ENCODE peak calls at places on chromosome 15, in five cellular contexts. One of them, this sample, is unnamed.

GRCh38 chr15:85689729-85690128 is 105.0 kb downstream of the KLHL25 start:
- DNase-seq in HCT116: no peak
- DNase-seq in astrocyte: peak; percentile 64
- DNase-seq in colonic mucosa: no peak
- DNase-seq in GM23248: peak; percentile 85
- DNase-seq in this sample: peak; percentile 72

GRCh38 chr15:66080791-66081475 is 172.6 kb downstream of the MEGF11 start:
- DNase-seq in astrocyte: peak; percentile 65
- DNase-seq in GM23248: peak; percentile 86
- DNase-seq in colonic mucosa: peak; percentile 50
- DNase-seq in HCT116: no peak
- DNase-seq in this sample: peak; percentile 86

GRCh38 chr15:67839358-67839928 is 402 bp downstream of the RNU6-1 start:
- DNase-seq in GM23248: peak; percentile 69
- DNase-seq in colonic mucosa: peak; percentile 47
- DNase-seq in astrocyte: peak; percentile 28
- DNase-seq in HCT116: peak; percentile 34
- DNase-seq in this sample: peak; percentile 68

GRCh38 chr15:48858401-48858800 is 19.5 kb upstream of the EID1 start:
- DNase-seq in colonic mucosa: no peak
- DNase-seq in HCT116: no peak
- DNase-seq in GM23248: peak; percentile 70
- DNase-seq in astrocyte: peak; percentile 65
- DNase-seq in this sample: no peak

GRCh38 chr15:33737687-33738606 is 230.3 kb upstream of the CHRM5 start:
- DNase-seq in HCT116: peak; percentile 16
- DNase-seq in colonic mucosa: peak; percentile 52
- DNase-seq in astrocyte: no peak
- DNase-seq in GM23248: peak; percentile 49
- DNase-seq in this sample: peak; percentile 87

GRCh38 chr15:96046620-96047240 is 283.8 kb upstream of the NR2F2 start:
- DNase-seq in astrocyte: peak; percentile 60
- DNase-seq in colonic mucosa: no peak
- DNase-seq in HCT116: no peak
- DNase-seq in GM23248: peak; percentile 77
- DNase-seq in this sample: peak; percentile 59

GRCh38 chr15:20344601-20345400 is 196.8 kb downstream of the GOLGA6L6 start:
- DNase-seq in HCT116: no peak
- DNase-seq in GM23248: no peak
- DNase-seq in colonic mucosa: no peak
- DNase-seq in astrocyte: no peak
- DNase-seq in this sample: no peak

GRCh38 chr15:51075364-51075763 is 19.3 kb downstream of the TNFAIP8L3 start:
- DNase-seq in GM23248: peak; percentile 59
- DNase-seq in astrocyte: no peak
- DNase-seq in HCT116: no peak
- DNase-seq in colonic mucosa: no peak
- DNase-seq in this sample: no peak

GRCh38 chr15:61480295-61480694 is 251.2 kb upstream of the RORA start:
- DNase-seq in GM23248: no peak
- DNase-seq in colonic mucosa: no peak
- DNase-seq in HCT116: no peak
- DNase-seq in astrocyte: no peak
- DNase-seq in this sample: no peak

GRCh38 chr15:85421116-85421925 is 40.9 kb downstream of the AKAP13 start:
- DNase-seq in astrocyte: peak; percentile 75
- DNase-seq in colonic mucosa: no peak
- DNase-seq in HCT116: no peak
- DNase-seq in GM23248: peak; percentile 35
- DNase-seq in this sample: no peak

GRCh38 chr15:101504373-101504772 is 14.9 kb upstream of the PCSK6 start:
- DNase-seq in HCT116: no peak
- DNase-seq in GM23248: no peak
- DNase-seq in colonic mucosa: no peak
- DNase-seq in astrocyte: no peak
- DNase-seq in this sample: no peak

GRCh38 chr15:84601555-84601838 is 688 bp downstream of the ZSCAN2 start:
- DNase-seq in GM23248: peak; percentile 15
- DNase-seq in colonic mucosa: no peak
- DNase-seq in HCT116: no peak
- DNase-seq in astrocyte: no peak
- DNase-seq in this sample: no peak

GRCh38 chr15:62112616-62113593 is 46.1 kb downstream of the C2CD4A start:
- DNase-seq in astrocyte: peak; percentile 81
- DNase-seq in HCT116: no peak
- DNase-seq in colonic mucosa: no peak
- DNase-seq in GM23248: peak; percentile 94
- DNase-seq in this sample: no peak

GRCh38 chr15:90883971-90884718 is at the start of gene FES:
- DNase-seq in astrocyte: no peak
- DNase-seq in HCT116: no peak
- DNase-seq in colonic mucosa: peak; percentile 57
- DNase-seq in GM23248: peak; percentile 53
- DNase-seq in this sample: peak; percentile 89

GRCh38 chr15:70154440-70155347 is 57.0 kb upstream of the TLE3 start:
- DNase-seq in astrocyte: peak; percentile 62
- DNase-seq in colonic mucosa: no peak
- DNase-seq in HCT116: no peak
- DNase-seq in GM23248: no peak
- DNase-seq in this sample: peak; percentile 75

GRCh38 chr15:65374831-65375401 is 2.9 kb downstream of the IGDCC3 start:
- DNase-seq in HCT116: no peak
- DNase-seq in astrocyte: no peak
- DNase-seq in colonic mucosa: no peak
- DNase-seq in GM23248: no peak
- DNase-seq in this sample: peak; percentile 55

GRCh38 chr15:58517682-58518525 is 86.1 kb downstream of the LIPC start:
- DNase-seq in astrocyte: no peak
- DNase-seq in colonic mucosa: no peak
- DNase-seq in GM23248: no peak
- DNase-seq in HCT116: no peak
- DNase-seq in this sample: no peak

GRCh38 chr15:34582461-34583357 is 742 bp downstream of the GOLGA8B start:
- DNase-seq in colonic mucosa: peak; percentile 59
- DNase-seq in HCT116: peak; percentile 2
- DNase-seq in GM23248: peak; percentile 54
- DNase-seq in astrocyte: peak; percentile 3
- DNase-seq in this sample: peak; percentile 74

GRCh38 chr15:72086010-72086697 is 31.8 kb downstream of the MYO9A start:
- DNase-seq in GM23248: no peak
- DNase-seq in astrocyte: no peak
- DNase-seq in HCT116: no peak
- DNase-seq in colonic mucosa: peak; percentile 68
- DNase-seq in this sample: no peak

GRCh38 chr15:44788748-44789147 is 52.4 kb downstream of the TRIM69 start:
- DNase-seq in astrocyte: peak; percentile 10
- DNase-seq in HCT116: no peak
- DNase-seq in colonic mucosa: no peak
- DNase-seq in GM23248: peak; percentile 8
- DNase-seq in this sample: no peak

GRCh38 chr15:56617628-56618027 is 115.7 kb downstream of the ZNF280D start:
- DNase-seq in HCT116: no peak
- DNase-seq in colonic mucosa: no peak
- DNase-seq in GM23248: no peak
- DNase-seq in astrocyte: no peak
- DNase-seq in this sample: no peak

GRCh38 chr15:78341057-78341763 is 1.1 kb downstream of the CRABP1 start:
- DNase-seq in HCT116: no peak
- DNase-seq in astrocyte: no peak
- DNase-seq in colonic mucosa: no peak
- DNase-seq in GM23248: no peak
- DNase-seq in this sample: peak; percentile 89

GRCh38 chr15:81000626-81001179 is at the start of gene TLNRD1:
- DNase-seq in colonic mucosa: peak; percentile 93
- DNase-seq in HCT116: peak; percentile 80
- DNase-seq in GM23248: peak; percentile 95
- DNase-seq in astrocyte: peak; percentile 86
- DNase-seq in this sample: peak; percentile 94

GRCh38 chr15:26838742-26839460 is 28.0 kb upstream of the GABRA5 start:
- DNase-seq in astrocyte: no peak
- DNase-seq in HCT116: no peak
- DNase-seq in GM23248: peak; percentile 4
- DNase-seq in colonic mucosa: no peak
- DNase-seq in this sample: peak; percentile 91

GRCh38 chr15:82992436-82992835 is 6.4 kb downstream of the RAMAC start:
- DNase-seq in GM23248: no peak
- DNase-seq in HCT116: no peak
- DNase-seq in colonic mucosa: no peak
- DNase-seq in astrocyte: no peak
- DNase-seq in this sample: no peak

GRCh38 chr15:99546436-99547100 is 19.2 kb upstream of the MEF2A start:
- DNase-seq in GM23248: no peak
- DNase-seq in colonic mucosa: no peak
- DNase-seq in astrocyte: no peak
- DNase-seq in HCT116: no peak
- DNase-seq in this sample: no peak

GRCh38 chr15:44550256-44550655 is 13.3 kb downstream of the EIF3J start:
- DNase-seq in colonic mucosa: no peak
- DNase-seq in GM23248: peak; percentile 66
- DNase-seq in astrocyte: peak; percentile 42
- DNase-seq in HCT116: no peak
- DNase-seq in this sample: no peak

GRCh38 chr15:70892912-70893560 is 410 bp downstream of the LRRC49 start:
- DNase-seq in GM23248: peak; percentile 86
- DNase-seq in HCT116: no peak
- DNase-seq in colonic mucosa: no peak
- DNase-seq in astrocyte: peak; percentile 41
- DNase-seq in this sample: no peak

GRCh38 chr15:40456299-40456712 is 14.5 kb upstream of the CHST14 start:
- DNase-seq in colonic mucosa: no peak
- DNase-seq in GM23248: no peak
- DNase-seq in astrocyte: no peak
- DNase-seq in HCT116: no peak
- DNase-seq in this sample: no peak
- H3K9ac ChIP-seq in colonic mucosa: no peak overlapping the region
- H3K9ac ChIP-seq in GM23248: no peak overlapping the region
- H3K9ac ChIP-seq in astrocyte: no peak overlapping the region
- H3K9ac ChIP-seq in HCT116: no peak overlapping the region
- H3K9ac ChIP-seq in this sample: no peak overlapping the region

GRCh38 chr15:60480888-60481287 is 1.9 kb upstream of the ICE2 start:
- DNase-seq in GM23248: no peak
- DNase-seq in astrocyte: no peak
- DNase-seq in HCT116: no peak
- DNase-seq in colonic mucosa: peak; percentile 48
- DNase-seq in this sample: no peak

GRCh38 chr15:60480149-60480548 is 1.2 kb upstream of the ICE2 start:
- DNase-seq in GM23248: no peak
- DNase-seq in astrocyte: no peak
- DNase-seq in colonic mucosa: no peak
- DNase-seq in HCT116: no peak
- DNase-seq in this sample: no peak

GRCh38 chr15:60478633-60479360 is at the start of gene ICE2:
- DNase-seq in HCT116: peak; percentile 81
- DNase-seq in GM23248: peak; percentile 98
- DNase-seq in colonic mucosa: peak; percentile 98
- DNase-seq in astrocyte: peak; percentile 92
- DNase-seq in this sample: peak; percentile 96

GRCh38 chr15:60479361-60479684 is 381 bp upstream of the ICE2 start:
- DNase-seq in astrocyte: no peak
- DNase-seq in HCT116: no peak
- DNase-seq in colonic mucosa: no peak
- DNase-seq in GM23248: no peak
- DNase-seq in this sample: no peak

GRCh38 chr15:60479711-60480110 is 769 bp upstream of the ICE2 start:
- DNase-seq in colonic mucosa: peak; percentile 25
- DNase-seq in HCT116: no peak
- DNase-seq in GM23248: peak; percentile 7
- DNase-seq in astrocyte: no peak
- DNase-seq in this sample: no peak
- H3K9ac ChIP-seq in colonic mucosa: peak overlapping the region; percentile 99
- H3K9ac ChIP-seq in HCT116: peak overlapping the region; percentile 97
- H3K9ac ChIP-seq in GM23248: peak overlapping the region; percentile 97
- H3K9ac ChIP-seq in astrocyte: no peak overlapping the region
- H3K9ac ChIP-seq in this sample: peak overlapping the region; percentile 92

GRCh38 chr15:28128036-28128435 is 28.9 kb upstream of the OCA2 start:
- DNase-seq in astrocyte: no peak
- DNase-seq in HCT116: no peak
- DNase-seq in GM23248: no peak
- DNase-seq in colonic mucosa: no peak
- DNase-seq in this sample: peak; percentile 38
- H3K9ac ChIP-seq in astrocyte: no peak overlapping the region
- H3K9ac ChIP-seq in HCT116: no peak overlapping the region
- H3K9ac ChIP-seq in GM23248: no peak overlapping the region
- H3K9ac ChIP-seq in colonic mucosa: no peak overlapping the region
- H3K9ac ChIP-seq in this sample: no peak overlapping the region

GRCh38 chr15:89827821-89828220 is 13.2 kb upstream of the ANPEP start:
- DNase-seq in HCT116: no peak
- DNase-seq in colonic mucosa: peak; percentile 49
- DNase-seq in GM23248: no peak
- DNase-seq in astrocyte: no peak
- DNase-seq in this sample: no peak
- H3K9ac ChIP-seq in HCT116: no peak overlapping the region
- H3K9ac ChIP-seq in colonic mucosa: peak overlapping the region; percentile 1
- H3K9ac ChIP-seq in GM23248: peak overlapping the region; percentile 76
- H3K9ac ChIP-seq in astrocyte: peak overlapping the region; percentile 16
- H3K9ac ChIP-seq in this sample: no peak overlapping the region

GRCh38 chr15:41934843-41935242 is 37.5 kb downstream of the EHD4 start:
- DNase-seq in colonic mucosa: no peak
- DNase-seq in GM23248: no peak
- DNase-seq in HCT116: no peak
- DNase-seq in astrocyte: no peak
- DNase-seq in this sample: peak; percentile 80
- H3K9ac ChIP-seq in colonic mucosa: no peak overlapping the region
- H3K9ac ChIP-seq in GM23248: no peak overlapping the region
- H3K9ac ChIP-seq in HCT116: peak overlapping the region; percentile 51
- H3K9ac ChIP-seq in astrocyte: peak overlapping the region; percentile 44
- H3K9ac ChIP-seq in this sample: no peak overlapping the region

DNA sequence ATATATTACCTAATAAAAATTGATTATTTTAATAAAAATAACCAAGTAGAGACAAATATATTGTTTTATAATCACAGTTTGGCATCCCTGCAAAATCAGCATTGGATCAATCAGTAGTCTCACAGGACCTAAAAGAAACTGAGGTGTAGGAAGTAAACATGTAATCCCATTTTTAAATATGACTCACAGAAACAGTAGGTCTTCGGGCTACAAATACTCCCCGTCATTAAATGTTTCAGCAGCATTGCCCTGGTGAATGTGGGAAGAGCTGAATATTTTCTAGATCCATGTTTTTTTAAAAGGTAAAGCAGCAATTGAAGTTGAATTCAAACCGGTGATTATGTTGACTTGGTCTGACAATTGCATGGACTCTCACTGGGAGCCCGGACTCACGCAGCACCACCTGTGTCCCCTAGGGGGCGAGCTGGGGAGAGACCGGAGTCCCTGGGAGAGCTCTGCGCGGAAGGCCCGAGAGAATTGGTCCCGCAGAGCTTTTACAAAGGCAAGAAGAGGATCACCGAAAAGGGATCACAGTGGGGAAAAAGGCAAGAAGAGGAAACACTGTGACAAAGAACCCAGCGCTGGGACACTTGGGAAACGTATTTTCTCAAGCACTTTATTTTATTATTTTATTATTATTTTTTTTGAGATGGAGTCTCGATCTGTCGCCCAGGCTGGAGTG is 17.2 kb upstream of the USP3 start:
- DNase-seq in GM23248: peak; percentile 84
- DNase-seq in colonic mucosa: peak; percentile 98
- DNase-seq in HCT116: peak; percentile 67
- DNase-seq in astrocyte: peak; percentile 27
- DNase-seq in this sample: peak; percentile 97
- H3K9ac ChIP-seq in GM23248: no peak overlapping the region
- H3K9ac ChIP-seq in colonic mucosa: no peak overlapping the region
- H3K9ac ChIP-seq in HCT116: no peak overlapping the region
- H3K9ac ChIP-seq in astrocyte: no peak overlapping the region
- H3K9ac ChIP-seq in this sample: no peak overlapping the region

GRCh38 chr15:74748322-74748946 is at the start of gene CYP1A2:
- DNase-seq in astrocyte: no peak
- DNase-seq in colonic mucosa: no peak
- DNase-seq in GM23248: no peak
- DNase-seq in HCT116: no peak
- DNase-seq in this sample: no peak
- H3K9ac ChIP-seq in astrocyte: no peak within 1 kb of the TSS
- H3K9ac ChIP-seq in colonic mucosa: no peak within 1 kb of the TSS
- H3K9ac ChIP-seq in GM23248: no peak within 1 kb of the TSS
- H3K9ac ChIP-seq in HCT116: no peak within 1 kb of the TSS
- H3K9ac ChIP-seq in this sample: no peak within 1 kb of the TSS

This sample was measured in endodermal cell.